ENCODE peak calls at places on chromosomes 4 and X, in ten cellular contexts. V is GM13977, C is nephron progenitor cell, T is mesothelial cell of epicardium, I is choroid plexus epithelial cell, J is upper lobe of right lung, E is pancreas, P is AG10803, K is adrenal gland, F is A549. H is an unnamed sample.

GRCh38 chrX:30895331-30895730 is 6.3 kb upstream of the TAB3 start:
- DNase-seq in K (no peak), T (no peak), V (no peak), J (no peak), C (no peak), F (no peak), I (no peak), P (no peak), E (no peak), H (no peak)

GRCh38 chr4:147093206-147093605 is 147.5 kb upstream of the TTC29 start:
- DNase-seq in I (no peak), C (no peak), K (no peak), J (no peak), T (no peak), V (no peak), F (no peak), P (no peak), E (no peak), H (no peak)

GRCh38 chr4:152691761-152692160 is 12.0 kb upstream of the TMEM154 start:
- DNase-seq in I (no peak), F (no peak), K (no peak), P (no peak), V (no peak), C (no peak), J (no peak), E (no peak), T (no peak), H (no peak)

GRCh38 chr4:681736-682451 is 7.1 kb downstream of the SLC49A3 start:
- DNase-seq in K (peak), I (no peak), P (no peak), V (peak), E (peak), T (no peak), C (peak), J (peak), F (peak), H (no peak)

GRCh38 chr4:16256343-16256742 is 30.1 kb upstream of the TAPT1 start:
- DNase-seq in K (no peak), T (no peak), P (no peak), I (no peak), C (no peak), J (no peak), V (no peak), E (no peak), F (no peak), H (no peak)

GRCh38 chr4:125434136-125434535 is 119.4 kb downstream of the FAT4 start:
- DNase-seq in K (no peak), I (peak), T (no peak), V (no peak), J (no peak), F (no peak), C (no peak), E (no peak), P (peak), H (no peak)

GRCh38 chr4:7761720-7762119 is 177.9 kb downstream of the AFAP1 start:
- DNase-seq in I (peak), C (peak), V (peak), K (peak), P (peak), F (peak), T (peak), J (peak), E (peak), H (no peak)

GRCh38 chrX:115011428-115011827 is 6.0 kb downstream of the IL13RA2 start:
- DNase-seq in I (no peak), V (no peak), C (no peak), J (no peak), K (no peak), T (no peak), F (no peak), E (no peak), P (no peak), H (no peak)

GRCh38 chr4:60884545-60884944 is 315.6 kb upstream of the ADGRL3 start:
- DNase-seq in K (no peak), E (no peak), C (no peak), V (no peak), I (peak), F (no peak), P (peak), J (no peak), T (no peak), H (no peak)

GRCh38 chr4:109298279-109299010 is 4.0 kb downstream of the COL25A1 start:
- DNase-seq in C (no peak), E (no peak), P (no peak), I (peak), T (no peak), J (no peak), V (no peak), K (no peak), F (peak), H (no peak)

GRCh38 chrX:49187028-49187394 is 838 bp upstream of the PRICKLE3 start:
- DNase-seq in T (no peak), I (no peak), E (no peak), F (no peak), C (peak), K (no peak), V (no peak), P (no peak), J (no peak), H (no peak)

GRCh38 chr4:98501383-98501782 is 157.0 kb downstream of the TSPAN5 start:
- DNase-seq in C (no peak), P (no peak), T (no peak), I (no peak), J (no peak), F (no peak), V (no peak), K (no peak), E (no peak), H (no peak)

GRCh38 chrX:119989905-119990408 is 46.4 kb upstream of the NKAP start:
- DNase-seq in T (no peak), V (no peak), J (no peak), K (no peak), C (no peak), P (no peak), F (no peak), E (peak), I (no peak), H (no peak)

DNA sequence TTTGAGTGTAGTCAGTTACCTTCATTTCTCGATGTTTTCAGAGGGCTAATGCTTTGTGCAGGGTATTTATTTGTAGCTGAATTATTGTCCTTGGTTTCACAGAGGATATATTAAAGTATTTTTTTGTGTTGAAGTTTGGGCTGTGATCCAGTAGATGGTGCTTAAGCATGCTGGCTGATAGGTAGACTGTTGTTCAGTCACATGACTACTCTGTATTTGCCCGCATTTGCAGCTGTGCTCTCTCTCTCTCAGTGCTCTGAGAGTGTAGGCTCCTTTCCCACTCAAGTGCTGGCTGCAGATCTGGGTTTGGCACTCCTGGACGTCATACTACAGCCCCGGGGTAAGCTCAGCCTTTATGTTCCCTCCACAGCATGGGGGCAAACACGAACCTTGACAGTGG is 21.7 kb downstream of the RAB40AL start:
- DNase-seq in E (peak), J (no peak), T (no peak), V (no peak), F (no peak), K (no peak), P (no peak), C (no peak), I (peak), H (no peak)
- TF ChIP-seq CTCF in E (no peak), J (no peak), T (no peak), V (no peak), F (no peak), K (no peak), P (no peak), C (no peak), I (no peak), H (no peak)

GRCh38 chrX:72110051-72110926 is 21.4 kb downstream of the RTL5 start:
- DNase-seq in P (no peak), V (no peak), F (no peak), E (no peak), J (no peak), K (peak), I (peak), T (no peak), C (no peak), H (no peak)

GRCh38 chrX:72105436-72105835 is 26.3 kb downstream of the RTL5 start:
- DNase-seq in J (no peak), P (no peak), E (no peak), F (no peak), K (no peak), T (no peak), I (no peak), C (no peak), V (peak), H (no peak)

GRCh38 chrX:72108666-72109065 is 23.0 kb downstream of the RTL5 start:
- DNase-seq in E (no peak), F (no peak), C (no peak), P (no peak), I (no peak), K (no peak), J (no peak), T (no peak), V (no peak), H (no peak)

GRCh38 chrX:72107320-72107719 is 24.4 kb downstream of the RTL5 start:
- DNase-seq in E (no peak), F (peak), K (no peak), T (no peak), C (no peak), J (no peak), V (no peak), I (peak), P (peak), H (no peak)

GRCh38 chrX:72107841-72108590 is 23.7 kb downstream of the RTL5 start:
- DNase-seq in P (no peak), J (no peak), V (no peak), F (no peak), K (no peak), C (no peak), E (no peak), T (no peak), I (no peak), H (no peak)
- TF ChIP-seq CTCF in P (no peak), J (no peak), V (no peak), F (no peak), K (no peak), C (no peak), E (no peak), T (no peak), I (no peak), H (no peak)

GRCh38 chr4:15149842-15150592 is 147.7 kb downstream of the CPEB2 start:
- DNase-seq in I (peak), J (peak), P (peak), F (peak), K (peak), C (peak), E (peak), V (peak), T (peak), H (peak)
- TF ChIP-seq CTCF in I (peak), J (no peak), P (peak), F (no peak), K (peak), C (no peak), E (no peak), V (no peak), T (no peak), H (no peak)

DNA sequence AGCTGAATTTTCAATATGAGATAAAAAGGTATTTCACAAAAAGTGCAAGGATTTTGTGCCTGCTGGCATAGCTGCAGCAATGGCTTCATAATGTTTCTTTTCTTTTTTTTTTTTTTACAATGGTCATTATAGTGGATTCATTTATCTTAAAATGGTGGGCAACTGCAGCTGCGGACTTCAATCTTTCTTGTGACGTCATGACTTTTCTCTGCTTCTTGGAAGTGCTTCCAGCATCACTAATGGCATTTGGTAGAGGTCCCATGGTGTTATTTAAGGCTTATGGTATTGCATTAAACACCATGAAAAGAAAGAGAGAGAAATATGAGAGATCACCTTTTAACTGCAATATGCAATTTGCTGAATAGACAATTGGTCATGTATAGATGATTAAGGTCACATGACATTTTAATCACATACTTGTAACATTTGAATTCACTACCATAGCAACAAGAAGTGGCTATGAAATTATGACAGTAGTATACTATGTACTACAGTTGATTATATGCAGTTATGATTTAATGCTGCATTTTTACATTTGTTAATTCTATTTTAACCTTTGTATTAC is 684.0 kb upstream of the AADAT start:
- DNase-seq in I (no peak), K (no peak), E (no peak), C (no peak), P (no peak), T (no peak), V (no peak), J (no peak), F (no peak), H (no peak)
- TF ChIP-seq CTCF in I (no peak), K (no peak), E (no peak), C (no peak), P (no peak), T (no peak), V (no peak), J (no peak), F (no peak), H (no peak)

GRCh38 chr4:174213734-174214101 is 69.7 kb downstream of the FBXO8 start:
- DNase-seq in P (peak), C (no peak), K (no peak), F (no peak), I (no peak), J (no peak), T (no peak), V (no peak), E (no peak), H (no peak)

GRCh38 chr4:174215055-174215454 is 68.4 kb downstream of the FBXO8 start:
- DNase-seq in F (no peak), C (no peak), E (no peak), T (no peak), V (no peak), J (no peak), I (no peak), K (no peak), P (no peak), H (no peak)

GRCh38 chr4:174215936-174216699 is 67.3 kb downstream of the FBXO8 start:
- DNase-seq in V (no peak), E (no peak), T (no peak), K (no peak), J (no peak), F (no peak), P (no peak), C (no peak), I (no peak), H (no peak)

GRCh38 chr4:174212061-174212460 is 71.4 kb downstream of the FBXO8 start:
- DNase-seq in V (no peak), T (no peak), P (no peak), I (no peak), J (no peak), K (no peak), E (no peak), F (no peak), C (no peak), H (no peak)

GRCh38 chr4:174214102-174214878 is 69.2 kb downstream of the FBXO8 start:
- DNase-seq in J (no peak), V (peak), P (no peak), F (no peak), E (no peak), K (no peak), C (peak), I (no peak), T (no peak), H (no peak)
- TF ChIP-seq CTCF in J (no peak), V (no peak), P (no peak), F (no peak), E (no peak), K (no peak), C (no peak), I (no peak), T (no peak), H (no peak)

GRCh38 chr4:108033348-108033747 is 43.7 kb downstream of the HADH start:
- DNase-seq in T (no peak), P (no peak), V (no peak), E (no peak), I (no peak), K (no peak), J (no peak), F (no peak), C (no peak), H (no peak)
- TF ChIP-seq CTCF in T (no peak), P (no peak), V (no peak), E (no peak), I (no peak), K (no peak), J (no peak), F (no peak), C (no peak), H (no peak)

DNA sequence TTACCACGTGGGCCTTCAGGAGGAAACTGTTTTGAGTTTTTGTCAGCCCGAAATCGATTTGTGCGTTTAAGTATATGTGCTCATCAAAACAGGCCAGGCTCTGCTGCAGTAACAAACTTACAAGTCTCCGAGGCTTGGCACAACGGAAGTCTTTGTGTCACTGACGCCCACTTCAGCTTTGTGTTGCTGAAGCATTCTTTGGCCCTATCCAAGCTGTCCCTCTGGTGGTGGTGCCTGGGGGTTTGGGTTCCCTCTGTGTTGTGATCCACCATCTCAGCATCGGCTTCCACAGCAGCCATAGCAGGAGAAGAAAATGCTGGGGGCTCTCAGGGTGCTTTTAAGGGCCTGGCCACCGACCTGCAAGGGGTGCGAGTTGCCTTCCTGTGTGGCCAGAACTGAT is 176.4 kb downstream of the PTTG2 start:
- DNase-seq in P (no peak), C (no peak), J (no peak), I (no peak), F (no peak), T (no peak), K (no peak), E (no peak), V (no peak), H (no peak)
- TF ChIP-seq CTCF in P (no peak), C (no peak), J (no peak), I (no peak), F (no peak), T (no peak), K (no peak), E (no peak), V (no peak), H (no peak)

GRCh38 chrX:66731398-66731797 is 92.5 kb upstream of the EDA2R start:
- DNase-seq in F (peak), P (peak), V (peak), C (peak), E (no peak), J (no peak), I (peak), T (no peak), K (no peak), H (peak)
- TF ChIP-seq CTCF in F (peak), P (peak), V (peak), C (peak), E (no peak), J (peak), I (peak), T (peak), K (peak), H (no peak)

DNA sequence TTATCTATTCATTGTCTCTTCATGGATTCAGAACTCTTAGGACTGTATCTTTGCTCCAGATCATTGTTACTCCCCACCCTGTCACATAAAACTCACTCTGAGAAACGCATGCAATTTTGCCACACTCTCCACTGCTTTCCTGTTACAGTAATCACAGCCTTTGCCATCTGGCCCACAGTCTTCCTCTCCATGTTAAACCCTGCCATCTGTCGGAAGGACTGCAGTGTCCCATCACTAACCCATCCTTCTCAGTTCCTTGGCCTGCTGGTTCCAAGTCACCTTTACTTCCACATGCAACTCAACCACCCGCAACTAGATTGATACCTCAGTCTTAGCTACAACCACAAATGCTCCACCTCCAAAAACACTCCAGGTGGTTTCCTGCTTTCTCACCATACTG is 308.7 kb upstream of the FAM241A start:
- DNase-seq in K (no peak), C (no peak), V (no peak), T (no peak), I (no peak), J (no peak), P (no peak), F (no peak), E (no peak), H (no peak)
- TF ChIP-seq CTCF in K (no peak), C (no peak), V (no peak), T (no peak), I (no peak), J (no peak), P (no peak), F (no peak), E (no peak), H (no peak)

GRCh38 chrX:43655961-43656494 is at the start of gene MAOA:
- DNase-seq in F (no peak), P (no peak), C (peak), I (no peak), J (peak), T (no peak), V (no peak), K (peak), E (peak), H (no peak)

GRCh38 chrX:43655151-43655676 is 885 bp upstream of the MAOA start:
- DNase-seq in V (no peak), K (peak), J (peak), T (peak), P (peak), F (peak), C (peak), E (peak), I (peak), H (no peak)

GRCh38 chrX:43654431-43655150 is 1.5 kb upstream of the MAOA start:
- DNase-seq in P (peak), E (peak), T (peak), K (peak), V (peak), I (peak), F (peak), C (peak), J (peak), H (peak)
- TF ChIP-seq CTCF in P (peak), E (no peak), T (no peak), K (no peak), V (no peak), I (peak), F (no peak), C (no peak), J (peak), H (no peak)